ENCODE peak calls at places on chromosomes 2 and 18, in five cellular contexts. Y is CD8-positive, alpha-beta T cell; B is psoas muscle; F is transverse colon; U is PC-3. H is an unnamed sample. For H3K4me1, the result is how much of the 10 kb centered on the place peaks cover.

GRCh38 chr18:650428-650858 is 7.0 kb upstream of the TYMS start:
- DNase-seq in Y (no peak), B (no peak), F (no peak), U (no peak), H (no peak)

GRCh38 chr2:216017365-216017764 is 4.0 kb upstream of the MREG start:
- DNase-seq in Y (no peak), B (no peak), F (peak), U (peak), H (peak)

GRCh38 chr2:90207454-90208058 is 1516.1 kb downstream of the RPIA start:
- DNase-seq in Y (no peak), B (no peak), F (no peak), U (peak), H (no peak)

GRCh38 chr2:239306274-239307220 is 94.3 kb downstream of the HDAC4 start:
- DNase-seq in Y (no peak), B (peak), F (peak), U (no peak), H (peak)

GRCh38 chr2:197286805-197287595 is 23.6 kb downstream of the ANKRD44 start:
- DNase-seq in Y (peak), B (no peak), F (peak), U (peak), H (no peak)

GRCh38 chr18:50816767-50817166 is 3.0 kb downstream of the MRO start:
- DNase-seq in Y (no peak), B (no peak), F (no peak), U (no peak), H (no peak)

GRCh38 chr2:59816075-59816474 is 737.4 kb downstream of the BCL11A start:
- DNase-seq in Y (no peak), B (no peak), F (no peak), U (no peak), H (no peak)

GRCh38 chr2:156999657-157000056 is 257.8 kb upstream of the GALNT5 start:
- DNase-seq in Y (no peak), B (no peak), F (no peak), U (no peak), H (no peak)

GRCh38 chr2:60466161-60466702 is 87.2 kb downstream of the BCL11A start:
- DNase-seq in Y (no peak), B (no peak), F (no peak), U (no peak), H (no peak)

GRCh38 chr2:106953779-106954178 is 67.8 kb upstream of the ST6GAL2 start:
- DNase-seq in Y (no peak), B (no peak), F (no peak), U (no peak), H (no peak)

GRCh38 chr2:102892693-102893290 is 131.0 kb downstream of the TMEM182 start:
- DNase-seq in Y (no peak), B (no peak), F (no peak), U (no peak), H (no peak)

GRCh38 chr2:174121612-174122011 is 126.7 kb downstream of the OLA1 start:
- DNase-seq in Y (no peak), B (no peak), F (no peak), U (peak), H (no peak)

GRCh38 chr2:16656087-16656486 is 9.5 kb downstream of the CYRIA start:
- DNase-seq in Y (no peak), B (no peak), F (no peak), U (no peak), H (no peak)

GRCh38 chr2:239109916-239110545 is 262.1 kb downstream of the TWIST2 start:
- DNase-seq in Y (no peak), B (no peak), F (no peak), U (no peak), H (no peak)

GRCh38 chr2:240481720-240482119 is 46.3 kb downstream of the GPC1 start:
- DNase-seq in Y (no peak), B (no peak), F (no peak), U (no peak), H (no peak)

GRCh38 chr2:132597166-132597565 is 72.8 kb downstream of the LYPD1 start:
- DNase-seq in Y (no peak), B (no peak), F (no peak), U (no peak), H (no peak)

GRCh38 chr2:191696001-191696400 is 18.1 kb downstream of the NABP1 start:
- DNase-seq in Y (no peak), B (peak), F (peak), U (peak), H (no peak)

GRCh38 chr18:9216459-9216858 is 79.9 kb downstream of the ANKRD12 start:
- DNase-seq in Y (no peak), B (no peak), F (no peak), U (no peak), H (no peak)

GRCh38 chr2:203802277-203803045 is 65.1 kb upstream of the CTLA4 start:
- DNase-seq in Y (peak), B (no peak), F (no peak), U (no peak), H (no peak)

GRCh38 chr2:204842731-204843490 is 297.6 kb downstream of the PARD3B start:
- DNase-seq in Y (no peak), B (peak), F (no peak), U (peak), H (no peak)

GRCh38 chr2:74037379-74037860 is 52.7 kb downstream of the TET3 start:
- DNase-seq in Y (no peak), B (no peak), F (no peak), U (no peak), H (no peak)

GRCh38 chr2:105917216-105917615 is 172.5 kb downstream of the NCK2 start:
- DNase-seq in Y (no peak), B (no peak), F (no peak), U (no peak), H (no peak)

GRCh38 chr2:120749506-120750431 is 14.1 kb downstream of the GLI2 start:
- DNase-seq in Y (no peak), B (no peak), F (no peak), U (no peak), H (no peak)

GRCh38 chr18:468841-469796 is 31.4 kb downstream of the COLEC12 start:
- DNase-seq in Y (no peak), B (no peak), F (no peak), U (no peak), H (peak)

GRCh38 chr2:223051580-223052375 is at the start of gene KCNE4:
- DNase-seq in Y (no peak), B (peak), F (peak), U (peak), H (no peak)

GRCh38 chr2:217966399-217967068 is 36.3 kb downstream of the TNS1 start:
- DNase-seq in Y (no peak), B (no peak), F (no peak), U (no peak), H (no peak)

GRCh38 chr2:72859831-72860262 is 27.4 kb upstream of the SPR start:
- DNase-seq in Y (peak), B (no peak), F (peak), U (peak), H (peak)

GRCh38 chr18:24372279-24372678 is 25.3 kb downstream of the OSBPL1A start:
- DNase-seq in Y (no peak), B (no peak), F (no peak), U (no peak), H (no peak)

GRCh38 chr2:152432206-152432653 is 97.3 kb downstream of the FMNL2 start:
- DNase-seq in Y (no peak), B (peak), F (no peak), U (peak), H (no peak)

GRCh38 chr2:73984203-73984921 is at the start of gene TET3:
- DNase-seq in Y (peak), B (peak), F (peak), U (peak), H (peak)

GRCh38 chr2:45300026-45300750 is 290.9 kb upstream of the SIX2 start:
- DNase-seq in Y (no peak), B (no peak), F (peak), U (no peak), H (no peak)

GRCh38 chr2:26772064-26773001 is 8.2 kb downstream of the SLC35F6 start:
- DNase-seq in Y (peak), B (peak), F (peak), U (peak), H (no peak)

GRCh38 chr2:120433816-120434290 is 87.9 kb downstream of the INHBB start:
- DNase-seq in Y (no peak), B (no peak), F (no peak), U (no peak), H (no peak)

GRCh38 chr2:64654063-64654811 is 524 bp upstream of the SERTAD2 start:
- DNase-seq in Y (peak), B (peak), F (peak), U (peak), H (peak)

GRCh38 chr2:157329524-157329923 is 3.9 kb upstream of the ERMN start:
- DNase-seq in Y (no peak), B (no peak), F (peak), U (peak), H (no peak)

GRCh38 chr2:172109256-172109655 is 6.6 kb upstream of the DLX2 start:
- DNase-seq in Y (no peak), B (no peak), F (no peak), U (no peak), H (no peak)

GRCh38 chr2:193463016-193463415 is 1268.3 kb upstream of the TMEFF2 start:
- DNase-seq in Y (no peak), B (no peak), F (no peak), U (no peak), H (no peak)

GRCh38 chr2:225117061-225117716 is 74.9 kb upstream of the DOCK10 start:
- DNase-seq in Y (no peak), B (no peak), F (no peak), U (peak), H (no peak)

DNA sequence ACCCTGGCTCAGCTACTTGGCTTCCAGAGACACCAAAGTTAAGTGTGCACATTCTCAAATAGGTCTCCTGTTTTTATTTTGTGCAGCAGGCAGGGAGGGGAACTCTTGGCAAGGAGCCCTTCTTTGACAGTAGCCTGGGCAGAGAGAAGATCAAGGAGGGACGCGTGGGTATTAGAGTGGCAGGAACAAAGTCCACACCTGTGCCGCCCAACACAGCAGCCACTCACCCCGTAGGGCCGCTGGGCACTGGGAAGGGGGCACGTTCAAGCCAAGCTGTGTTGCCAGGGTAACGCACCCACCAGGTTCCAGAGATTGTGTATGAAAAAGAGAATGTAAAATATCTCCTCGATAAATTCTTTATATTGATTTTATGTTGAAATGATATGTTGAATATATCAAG is 229.3 kb upstream of the AGAP1 start:
- DNase-seq in Y (no peak), B (no peak), F (no peak), U (no peak), H (no peak)
- H3K4me1 ChIP-seq in Y (under half), B (under half), F (under half), U (under half), H (under half)

DNA sequence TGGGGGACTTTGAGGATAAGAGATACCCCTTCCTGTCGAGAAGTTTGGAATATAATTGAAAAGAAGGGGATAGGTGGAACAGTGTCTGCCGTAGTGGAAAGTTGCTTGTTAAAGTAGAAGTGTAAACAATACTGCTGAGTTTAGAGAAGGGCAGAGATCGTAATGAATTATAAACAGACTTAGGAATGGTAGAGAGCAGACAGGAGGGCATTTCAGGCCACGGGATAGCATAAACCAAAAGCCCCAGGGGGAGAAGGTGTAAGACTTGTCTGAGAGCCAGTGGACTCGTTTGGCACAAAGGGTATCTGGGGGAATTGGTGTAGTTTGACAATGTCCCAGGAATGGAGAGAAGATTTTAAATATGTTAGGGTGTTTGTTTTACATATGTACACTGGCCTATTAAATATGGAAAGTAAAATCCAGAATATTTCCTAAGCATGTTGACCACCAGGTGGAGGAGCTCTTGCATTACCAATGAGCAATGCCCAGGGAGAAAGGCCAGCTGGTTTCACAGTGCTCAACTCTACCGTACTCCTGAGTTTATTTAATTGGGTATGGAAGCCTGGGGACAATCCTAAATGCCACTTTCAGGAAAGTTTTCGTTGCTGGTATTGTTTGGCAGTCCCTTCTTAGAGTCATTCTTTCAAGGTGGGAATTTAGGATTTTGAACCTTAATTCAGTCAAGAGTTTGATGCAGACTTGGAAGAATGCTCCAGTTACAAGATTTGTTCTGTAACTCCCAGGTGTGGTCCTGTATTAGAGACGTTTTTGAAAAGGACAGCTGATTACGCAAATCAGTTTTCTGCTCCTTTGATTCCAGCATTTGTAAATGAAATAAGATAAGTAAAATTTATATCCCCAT is 7.5 kb downstream of the COPS8 start:
- DNase-seq in Y (no peak), B (no peak), F (no peak), U (peak), H (peak)
- TF ChIP-seq CTCF in Y (no peak), B (peak), F (peak), U (peak), H (peak)

DNA sequence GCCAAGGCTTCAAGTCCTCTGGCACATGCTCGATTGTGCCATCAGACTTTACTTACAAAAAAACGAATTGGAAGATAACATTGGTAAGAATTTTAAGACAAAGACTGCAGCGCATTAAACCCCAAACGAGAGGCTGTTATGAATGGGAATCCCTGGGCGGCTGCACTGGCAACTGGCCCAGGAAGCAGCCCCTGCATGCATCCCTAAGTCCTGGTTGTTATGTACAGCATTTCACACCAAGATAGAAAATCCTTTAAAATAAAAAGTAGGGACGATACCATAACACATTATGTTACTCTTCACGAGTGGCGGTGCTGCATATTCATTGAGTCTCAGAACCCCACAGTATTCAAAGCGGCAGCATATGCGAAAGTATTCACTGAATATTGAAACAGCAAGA is 81.8 kb upstream of the FAM98A start:
- DNase-seq in Y (no peak), B (no peak), F (no peak), U (no peak), H (no peak)
- H3K4me3 ChIP-seq in Y (no peak), B (no peak), F (no peak), U (no peak), H (no peak)

GRCh38 chr18:5155907-5156287 is 41.2 kb downstream of the AKAIN1 start:
- DNase-seq in Y (no peak), B (no peak), F (no peak), U (no peak), H (no peak)

GRCh38 chr18:5158587-5158986 is 38.5 kb downstream of the AKAIN1 start:
- DNase-seq in Y (no peak), B (no peak), F (no peak), U (no peak), H (no peak)

GRCh38 chr18:5158171-5158570 is 38.9 kb downstream of the AKAIN1 start:
- DNase-seq in Y (no peak), B (no peak), F (no peak), U (no peak), H (no peak)

GRCh38 chr18:5162111-5162510 is 34.9 kb downstream of the AKAIN1 start:
- DNase-seq in Y (no peak), B (no peak), F (no peak), U (no peak), H (no peak)

GRCh38 chr18:5159080-5159479 is 38.0 kb downstream of the AKAIN1 start:
- DNase-seq in Y (peak), B (no peak), F (no peak), U (no peak), H (no peak)
- H3K4me1 ChIP-seq in Y (under half), B (under half), F (under half), U (under half), H (under half)

GRCh38 chr2:71465356-71465755 is 12.0 kb downstream of the DYSF start:
- DNase-seq in Y (no peak), B (no peak), F (no peak), U (no peak), H (no peak)
- TF ChIP-seq CTCF in Y (no peak), B (no peak), F (no peak), U (no peak), H (no peak)

GRCh38 chr18:63317556-63317946 is 2.0 kb downstream of the BCL2 start:
- DNase-seq in Y (no peak), B (no peak), F (no peak), U (no peak), H (no peak)
- H3K4me3 ChIP-seq in Y (peak), B (peak), F (peak), U (no peak), H (peak)

GRCh38 chr2:109333414-109334194 is 204.6 kb downstream of the SH3RF3 start:
- DNase-seq in Y (no peak), B (no peak), F (no peak), U (peak), H (no peak)

GRCh38 chr2:109330056-109330455 is 201.1 kb downstream of the SH3RF3 start:
- DNase-seq in Y (no peak), B (no peak), F (no peak), U (peak), H (no peak)

GRCh38 chr2:109331081-109331480 is 202.1 kb downstream of the SH3RF3 start:
- DNase-seq in Y (no peak), B (no peak), F (no peak), U (no peak), H (no peak)

GRCh38 chr2:109332880-109333279 is 203.9 kb downstream of the SH3RF3 start:
- DNase-seq in Y (no peak), B (no peak), F (no peak), U (no peak), H (no peak)

GRCh38 chr2:109331864-109332848 is 203.2 kb downstream of the SH3RF3 start:
- DNase-seq in Y (no peak), B (peak), F (peak), U (peak), H (peak)
- H3K4me1 ChIP-seq in Y (under half), B (under half), F (under half), U (half or more), H (under half)

GRCh38 chr2:10385501-10385900 is 62.6 kb downstream of the ODC1 start:
- DNase-seq in Y (no peak), B (no peak), F (no peak), U (no peak), H (peak)

GRCh38 chr2:10382313-10383061 is 65.6 kb downstream of the ODC1 start:
- DNase-seq in Y (peak), B (no peak), F (peak), U (no peak), H (no peak)

GRCh38 chr2:10387033-10387432 is 61.1 kb downstream of the ODC1 start:
- DNase-seq in Y (no peak), B (no peak), F (no peak), U (no peak), H (no peak)

GRCh38 chr2:10385933-10386773 is 62.0 kb downstream of the ODC1 start:
- DNase-seq in Y (no peak), B (no peak), F (no peak), U (peak), H (no peak)

DNA sequence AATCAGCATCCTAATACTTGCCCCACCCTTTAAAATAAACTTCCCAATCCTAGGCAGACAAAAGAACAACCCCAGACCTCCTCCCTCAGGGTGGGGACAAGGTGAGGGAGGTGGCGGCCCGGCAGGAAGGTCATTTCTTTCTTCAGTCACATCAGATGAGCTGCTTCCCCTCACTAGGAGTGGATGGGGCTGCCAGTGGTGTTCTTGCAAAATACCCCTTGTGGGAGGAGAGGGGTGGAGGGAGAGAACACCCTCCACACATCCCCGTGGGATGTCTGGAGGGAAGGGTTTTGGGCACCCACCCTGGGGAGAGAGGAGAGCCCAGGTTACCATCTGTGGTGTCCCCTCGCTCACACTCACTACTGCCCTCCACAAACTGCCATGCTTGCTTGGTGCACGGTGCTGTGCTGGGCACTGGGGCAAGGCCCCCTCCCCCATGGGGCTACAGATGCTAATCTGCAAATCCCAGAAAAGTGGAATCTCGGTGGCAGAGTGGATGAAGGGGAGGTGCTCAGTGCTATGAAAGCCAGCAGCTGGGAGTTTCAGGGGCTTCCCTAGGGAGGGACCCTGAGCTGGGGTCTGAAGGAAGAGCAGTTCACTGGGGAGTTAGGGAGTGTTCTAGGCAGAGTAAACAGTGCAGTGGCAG is 63.9 kb downstream of the ODC1 start:
- DNase-seq in Y (no peak), B (no peak), F (no peak), U (no peak), H (no peak)
- TF ChIP-seq CTCF in Y (no peak), B (no peak), F (no peak), U (no peak), H (no peak)

H was measured in BE2C.